ENCODE peak calls at places on chromosomes 7 and 10, in six cellular contexts. One of them, this sample, is unnamed.

GRCh38 chr7:32564542-32564941 is 69.3 kb downstream of the AVL9 start:
- DNase-seq in BE2C: peak; percentile 8
- DNase-seq in PC-3: no peak
- DNase-seq in esophagus muscularis mucosa: no peak
- DNase-seq in right lobe of liver: no peak
- DNase-seq in CD8-positive, alpha-beta T cell: no peak
- DNase-seq in this sample: peak; percentile 11

GRCh38 chr7:40658731-40659130 is 523.9 kb downstream of the SUGCT start:
- DNase-seq in BE2C: no peak
- DNase-seq in PC-3: peak; percentile 5
- DNase-seq in esophagus muscularis mucosa: peak; percentile 82
- DNase-seq in right lobe of liver: no peak
- DNase-seq in CD8-positive, alpha-beta T cell: no peak
- DNase-seq in this sample: peak; percentile 62

GRCh38 chr10:72061491-72061890 is 26.9 kb downstream of the SPOCK2 start:
- DNase-seq in BE2C: peak; percentile 27
- DNase-seq in PC-3: no peak
- DNase-seq in esophagus muscularis mucosa: no peak
- DNase-seq in right lobe of liver: no peak
- DNase-seq in CD8-positive, alpha-beta T cell: no peak
- DNase-seq in this sample: peak; percentile 72

GRCh38 chr10:32332299-32332750 is 14.6 kb downstream of the EPC1 start:
- DNase-seq in BE2C: peak; percentile 43
- DNase-seq in PC-3: peak; percentile 70
- DNase-seq in esophagus muscularis mucosa: no peak
- DNase-seq in right lobe of liver: no peak
- DNase-seq in CD8-positive, alpha-beta T cell: peak; percentile 69
- DNase-seq in this sample: no peak

GRCh38 chr7:135239263-135239662 is 5.6 kb downstream of the STRA8 start:
- DNase-seq in BE2C: no peak
- DNase-seq in PC-3: no peak
- DNase-seq in esophagus muscularis mucosa: peak; percentile 77
- DNase-seq in right lobe of liver: no peak
- DNase-seq in CD8-positive, alpha-beta T cell: no peak
- DNase-seq in this sample: no peak

GRCh38 chr10:30359373-30360206 is 10.5 kb upstream of the MTPAP start:
- DNase-seq in BE2C: peak; percentile 76
- DNase-seq in PC-3: peak; percentile 56
- DNase-seq in esophagus muscularis mucosa: peak; percentile 91
- DNase-seq in right lobe of liver: no peak
- DNase-seq in CD8-positive, alpha-beta T cell: peak; percentile 65
- DNase-seq in this sample: peak; percentile 91

GRCh38 chr10:33252794-33253203 is 81.7 kb downstream of the NRP1 start:
- DNase-seq in BE2C: no peak
- DNase-seq in PC-3: peak; percentile 100
- DNase-seq in esophagus muscularis mucosa: no peak
- DNase-seq in right lobe of liver: no peak
- DNase-seq in CD8-positive, alpha-beta T cell: no peak
- DNase-seq in this sample: no peak

GRCh38 chr10:30813872-30814471 is 184.4 kb upstream of the LYZL2 start:
- DNase-seq in BE2C: no peak
- DNase-seq in PC-3: peak; percentile 58
- DNase-seq in esophagus muscularis mucosa: no peak
- DNase-seq in right lobe of liver: no peak
- DNase-seq in CD8-positive, alpha-beta T cell: no peak
- DNase-seq in this sample: peak; percentile 92

GRCh38 chr7:157432957-157433576 is 96.3 kb downstream of the DNAJB6 start:
- DNase-seq in BE2C: peak; percentile 51
- DNase-seq in PC-3: peak; percentile 66
- DNase-seq in esophagus muscularis mucosa: no peak
- DNase-seq in right lobe of liver: no peak
- DNase-seq in CD8-positive, alpha-beta T cell: peak; percentile 61
- DNase-seq in this sample: peak; percentile 94

GRCh38 chr10:17768506-17768905 is 16.5 kb downstream of the TMEM236 start:
- DNase-seq in BE2C: no peak
- DNase-seq in PC-3: peak; percentile 6
- DNase-seq in esophagus muscularis mucosa: no peak
- DNase-seq in right lobe of liver: no peak
- DNase-seq in CD8-positive, alpha-beta T cell: no peak
- DNase-seq in this sample: no peak

GRCh38 chr7:32846630-32847225 is 44.8 kb downstream of the KBTBD2 start:
- DNase-seq in BE2C: peak; percentile 91
- DNase-seq in PC-3: peak; percentile 81
- DNase-seq in esophagus muscularis mucosa: peak; percentile 96
- DNase-seq in right lobe of liver: peak; percentile 88
- DNase-seq in CD8-positive, alpha-beta T cell: peak; percentile 93
- DNase-seq in this sample: peak; percentile 36

GRCh38 chr7:105656922-105657521 is 75.7 kb upstream of the EFCAB10 start:
- DNase-seq in BE2C: peak; percentile 67
- DNase-seq in PC-3: peak; percentile 70
- DNase-seq in esophagus muscularis mucosa: no peak
- DNase-seq in right lobe of liver: no peak
- DNase-seq in CD8-positive, alpha-beta T cell: peak; percentile 72
- DNase-seq in this sample: no peak

GRCh38 chr7:35250941-35251340 is 3.0 kb downstream of the TBX20 start:
- DNase-seq in BE2C: no peak
- DNase-seq in PC-3: no peak
- DNase-seq in esophagus muscularis mucosa: no peak
- DNase-seq in right lobe of liver: no peak
- DNase-seq in CD8-positive, alpha-beta T cell: no peak
- DNase-seq in this sample: peak; percentile 8

GRCh38 chr10:114822771-114823463 is 1.3 kb downstream of the FHIP2A start:
- DNase-seq in BE2C: no peak
- DNase-seq in PC-3: peak; percentile 80
- DNase-seq in esophagus muscularis mucosa: no peak
- DNase-seq in right lobe of liver: no peak
- DNase-seq in CD8-positive, alpha-beta T cell: no peak
- DNase-seq in this sample: peak; percentile 34

GRCh38 chr10:43237631-43238446 is 29.0 kb downstream of the RASGEF1A start:
- DNase-seq in BE2C: peak; percentile 1
- DNase-seq in PC-3: no peak
- DNase-seq in esophagus muscularis mucosa: no peak
- DNase-seq in right lobe of liver: peak; percentile 48
- DNase-seq in CD8-positive, alpha-beta T cell: no peak
- DNase-seq in this sample: peak; percentile 39

GRCh38 chr7:6545398-6546126 is 5.7 kb downstream of the GRID2IP start:
- DNase-seq in BE2C: no peak
- DNase-seq in PC-3: no peak
- DNase-seq in esophagus muscularis mucosa: no peak
- DNase-seq in right lobe of liver: no peak
- DNase-seq in CD8-positive, alpha-beta T cell: no peak
- DNase-seq in this sample: no peak

GRCh38 chr10:68088030-68088396 is 12.9 kb upstream of the HERC4 start:
- DNase-seq in BE2C: no peak
- DNase-seq in PC-3: peak; percentile 39
- DNase-seq in esophagus muscularis mucosa: no peak
- DNase-seq in right lobe of liver: no peak
- DNase-seq in CD8-positive, alpha-beta T cell: no peak
- DNase-seq in this sample: no peak

GRCh38 chr7:1513657-1514095 is 9.5 kb upstream of the INTS1 start:
- DNase-seq in BE2C: peak; percentile 9
- DNase-seq in PC-3: no peak
- DNase-seq in esophagus muscularis mucosa: no peak
- DNase-seq in right lobe of liver: no peak
- DNase-seq in CD8-positive, alpha-beta T cell: no peak
- DNase-seq in this sample: peak; percentile 91

GRCh38 chr7:55774327-55775050 is 88.1 kb downstream of the SEPTIN14 start:
- DNase-seq in BE2C: no peak
- DNase-seq in PC-3: peak; percentile 13
- DNase-seq in esophagus muscularis mucosa: no peak
- DNase-seq in right lobe of liver: no peak
- DNase-seq in CD8-positive, alpha-beta T cell: no peak
- DNase-seq in this sample: peak; percentile 22

GRCh38 chr7:39810710-39811109 is 139.3 kb upstream of the CDK13 start:
- DNase-seq in BE2C: no peak
- DNase-seq in PC-3: peak; percentile 34
- DNase-seq in esophagus muscularis mucosa: peak; percentile 47
- DNase-seq in right lobe of liver: no peak
- DNase-seq in CD8-positive, alpha-beta T cell: no peak
- DNase-seq in this sample: peak; percentile 64

GRCh38 chr7:38178695-38179344 is 775 bp downstream of the STARD3NL start:
- DNase-seq in BE2C: no peak
- DNase-seq in PC-3: no peak
- DNase-seq in esophagus muscularis mucosa: no peak
- DNase-seq in right lobe of liver: no peak
- DNase-seq in CD8-positive, alpha-beta T cell: no peak
- DNase-seq in this sample: peak; percentile 49

GRCh38 chr7:127250312-127251047 is 2.3 kb downstream of the GRM8 start:
- DNase-seq in BE2C: no peak
- DNase-seq in PC-3: peak; percentile 13
- DNase-seq in esophagus muscularis mucosa: no peak
- DNase-seq in right lobe of liver: no peak
- DNase-seq in CD8-positive, alpha-beta T cell: no peak
- DNase-seq in this sample: peak; percentile 56
- TF ChIP-seq CTCF in BE2C: no peak
- TF ChIP-seq CTCF in PC-3: no peak
- TF ChIP-seq CTCF in esophagus muscularis mucosa: no peak
- TF ChIP-seq CTCF in right lobe of liver: no peak
- TF ChIP-seq CTCF in CD8-positive, alpha-beta T cell: no peak
- TF ChIP-seq CTCF in this sample: no peak

DNA sequence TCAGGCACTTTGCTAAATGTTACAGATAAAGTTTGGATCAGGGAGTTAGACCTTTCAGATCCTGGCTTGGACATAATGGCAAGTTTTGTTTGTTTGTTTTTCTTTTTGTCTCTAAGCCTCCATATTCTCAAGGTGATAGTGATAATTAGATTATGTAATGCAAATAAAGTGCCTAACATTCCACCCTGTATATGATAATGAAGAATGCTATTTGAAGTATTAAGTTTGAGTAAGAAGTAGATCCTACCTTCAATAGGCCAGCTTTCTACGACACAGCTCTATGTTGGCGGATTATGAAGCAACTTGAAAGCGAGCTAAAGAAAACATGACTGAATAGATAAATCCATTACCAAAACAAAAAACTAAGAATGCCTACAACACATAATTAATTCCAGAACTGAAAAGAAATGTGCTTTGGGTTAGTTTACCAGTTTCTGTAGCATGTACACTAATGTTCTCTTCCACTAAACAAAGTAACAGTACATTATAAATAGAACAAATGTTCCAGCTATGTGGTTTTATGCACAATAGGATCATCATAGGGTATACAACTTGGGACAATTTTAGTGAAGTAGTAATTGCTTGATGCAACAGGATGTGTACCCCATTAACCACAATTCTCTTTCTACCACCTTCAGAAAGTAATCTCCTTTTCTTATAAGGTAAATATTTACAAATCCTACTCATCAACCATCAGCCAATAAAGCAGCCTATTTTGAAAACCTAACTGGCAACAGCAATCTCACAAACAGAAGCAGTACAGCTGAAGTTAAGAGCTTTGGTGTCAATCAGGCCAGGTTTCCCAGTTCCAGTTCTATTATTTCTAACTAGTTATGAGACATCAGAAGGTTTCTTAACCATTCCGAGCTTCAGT is 1.5 kb downstream of the SEM1 start:
- DNase-seq in BE2C: no peak
- DNase-seq in PC-3: peak; percentile 36
- DNase-seq in esophagus muscularis mucosa: no peak
- DNase-seq in right lobe of liver: no peak
- DNase-seq in CD8-positive, alpha-beta T cell: no peak
- DNase-seq in this sample: no peak
- H3K4me3 ChIP-seq in BE2C: peak overlapping the region; percentile 79
- H3K4me3 ChIP-seq in PC-3: peak overlapping the region; percentile 92
- H3K4me3 ChIP-seq in esophagus muscularis mucosa: peak overlapping the region; percentile 84
- H3K4me3 ChIP-seq in right lobe of liver: peak overlapping the region; percentile 80
- H3K4me3 ChIP-seq in CD8-positive, alpha-beta T cell: peak overlapping the region; percentile 71
- H3K4me3 ChIP-seq in this sample: peak overlapping the region; percentile 85

GRCh38 chr10:89395141-89395540 is 2.7 kb downstream of the IFIT1 start:
- DNase-seq in BE2C: no peak
- DNase-seq in PC-3: no peak
- DNase-seq in esophagus muscularis mucosa: peak; percentile 83
- DNase-seq in right lobe of liver: no peak
- DNase-seq in CD8-positive, alpha-beta T cell: no peak
- DNase-seq in this sample: no peak
- H3K9me3 ChIP-seq in BE2C: no peaks in the 10 kb centered on the region
- H3K9me3 ChIP-seq in PC-3: no peaks in the 10 kb centered on the region
- H3K9me3 ChIP-seq in esophagus muscularis mucosa: no peaks in the 10 kb centered on the region
- H3K9me3 ChIP-seq in right lobe of liver: no peaks in the 10 kb centered on the region
- H3K9me3 ChIP-seq in CD8-positive, alpha-beta T cell: no peaks in the 10 kb centered on the region
- H3K9me3 ChIP-seq in this sample: no peaks in the 10 kb centered on the region

GRCh38 chr7:142391191-142391992 is 133.5 kb upstream of the PRSS58 start:
- DNase-seq in BE2C: peak; percentile 25
- DNase-seq in PC-3: peak; percentile 49
- DNase-seq in esophagus muscularis mucosa: no peak
- DNase-seq in right lobe of liver: no peak
- DNase-seq in CD8-positive, alpha-beta T cell: peak; percentile 45
- DNase-seq in this sample: peak; percentile 75
- TF ChIP-seq CTCF in BE2C: peak; percentile 22
- TF ChIP-seq CTCF in PC-3: peak; percentile 67
- TF ChIP-seq CTCF in esophagus muscularis mucosa: no peak
- TF ChIP-seq CTCF in right lobe of liver: no peak
- TF ChIP-seq CTCF in CD8-positive, alpha-beta T cell: peak; percentile 22
- TF ChIP-seq CTCF in this sample: peak; percentile 73